ENCODE peak calls at places on chromosomes 5 and 9, in six cellular contexts. W is uterus, G is adrenal gland, Y is A549, N is heart left ventricle, X is ovary. D is an unnamed sample. For H3K9me3, the result is how much of the 10 kb centered on the place peaks cover.

GRCh38 chr9:15813076-15813475 is 260.2 kb downstream of the CCDC171 start:
- DNase-seq in N (no peak), X (no peak), Y (no peak), G (no peak), W (no peak), D (no peak)

GRCh38 chr9:36971935-36972488 is 62.1 kb downstream of the PAX5 start:
- DNase-seq in Y (no peak), N (peak), X (no peak), G (no peak), W (no peak), D (no peak)

GRCh38 chr9:13429271-13429670 is 149.8 kb upstream of the MPDZ start:
- DNase-seq in X (no peak), Y (no peak), W (no peak), G (no peak), N (no peak), D (no peak)

GRCh38 chr5:113578091-113578490 is 64.6 kb downstream of the YTHDC2 start:
- DNase-seq in N (no peak), G (no peak), W (no peak), Y (no peak), X (no peak), D (no peak)

GRCh38 chr9:136551401-136552116 is 5.7 kb upstream of the NOTCH1 start:
- DNase-seq in X (peak), N (peak), G (peak), W (peak), Y (peak), D (no peak)

GRCh38 chr5:134813407-134813806 is 32.4 kb upstream of the C5orf24 start:
- DNase-seq in X (no peak), Y (no peak), G (no peak), W (no peak), N (no peak), D (no peak)

GRCh38 chr9:119639287-119639955 is 270.2 kb upstream of the BRINP1 start:
- DNase-seq in W (no peak), G (peak), N (no peak), Y (peak), X (no peak), D (no peak)

GRCh38 chr5:171673840-171674239 is 111.8 kb upstream of the SMIM23 start:
- DNase-seq in Y (no peak), W (no peak), N (no peak), X (no peak), G (no peak), D (no peak)

GRCh38 chr9:31799953-31800609 is 584.4 kb upstream of the ACO1 start:
- DNase-seq in N (no peak), W (no peak), Y (peak), X (no peak), G (no peak), D (no peak)

GRCh38 chr9:109579191-109579948 is 81.3 kb upstream of the PTPN3 start:
- DNase-seq in W (no peak), X (no peak), G (no peak), Y (no peak), N (no peak), D (peak)

GRCh38 chr5:57338068-57338848 is 144.4 kb downstream of the ACTBL2 start:
- DNase-seq in N (no peak), G (no peak), X (no peak), W (no peak), Y (peak), D (no peak)

GRCh38 chr5:147911427-147911826 is 5.1 kb upstream of the C5orf46 start:
- DNase-seq in Y (no peak), N (peak), X (no peak), G (no peak), W (no peak), D (no peak)

GRCh38 chr5:54360089-54360488 is 49.7 kb upstream of the ARL15 start:
- DNase-seq in X (no peak), N (no peak), W (no peak), G (peak), Y (peak), D (no peak)

GRCh38 chr5:38369692-38370091 is 111.3 kb downstream of the EGFLAM start:
- DNase-seq in G (no peak), Y (no peak), X (no peak), W (no peak), N (no peak), D (no peak)

GRCh38 chr5:50352390-50352789 is 88.7 kb downstream of the EMB start:
- DNase-seq in N (no peak), W (no peak), G (no peak), Y (no peak), X (no peak), D (no peak)

GRCh38 chr5:143064207-143064606 is 294.0 kb downstream of the ARHGAP26 start:
- DNase-seq in N (no peak), G (no peak), W (no peak), Y (peak), X (no peak), D (no peak)

GRCh38 chr9:29068461-29068860 is 1495.2 kb upstream of the C9orf72 start:
- DNase-seq in X (no peak), W (no peak), G (no peak), N (no peak), Y (no peak), D (no peak)

GRCh38 chr9:34371886-34372597 is 4.7 kb downstream of the MYORG start:
- DNase-seq in G (no peak), Y (no peak), N (no peak), X (no peak), W (no peak), D (no peak)

GRCh38 chr9:61671276-61671973 is 481.6 kb downstream of the SPATA31A7 start:
- DNase-seq in G (no peak), W (peak), X (no peak), N (peak), Y (no peak), D (peak)

GRCh38 chr5:131735393-131735792 is 61.4 kb downstream of the FNIP1 start:
- DNase-seq in Y (no peak), G (no peak), X (no peak), W (no peak), N (no peak), D (no peak)

GRCh38 chr9:87422999-87423398 is 74.7 kb upstream of the DAPK1 start:
- DNase-seq in G (no peak), N (no peak), W (no peak), X (no peak), Y (no peak), D (no peak)

GRCh38 chr5:150357326-150358260 is at the start of gene TCOF1:
- DNase-seq in X (peak), N (peak), W (peak), G (peak), Y (peak), D (peak)
- TF ChIP-seq POLR2A in X (peak), N (no peak), W (peak), G (peak), Y (peak), D (no peak)

GRCh38 chr5:141127305-141127704 is 5.7 kb downstream of the PCDHB4 start:
- DNase-seq in X (no peak), G (no peak), Y (no peak), W (no peak), N (no peak), D (no peak)

GRCh38 chr5:141121985-141122384 is 367 bp downstream of the PCDHB4 start:
- DNase-seq in W (no peak), X (no peak), N (peak), Y (no peak), G (no peak), D (no peak)

DNA sequence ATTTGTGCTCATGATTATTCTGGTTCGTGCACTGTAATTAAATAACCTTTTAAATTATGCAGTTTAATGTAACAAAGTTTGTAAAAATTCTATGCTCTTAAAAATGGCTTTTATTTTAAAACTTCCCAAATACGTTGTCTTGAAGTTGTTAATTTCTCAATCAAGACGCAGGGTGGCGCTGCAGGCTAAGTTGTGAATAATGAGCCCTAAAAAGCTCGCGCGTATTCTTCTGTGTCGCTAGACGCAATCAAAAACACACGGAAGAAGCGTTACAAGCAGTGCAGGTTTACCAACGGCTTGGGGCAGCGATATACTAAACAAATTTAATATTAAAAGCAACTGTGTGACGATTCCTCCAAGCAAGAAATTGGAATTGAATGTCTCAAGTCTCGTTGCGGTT is at the start of gene PCDHB4:
- DNase-seq in G (no peak), Y (peak), X (peak), N (peak), W (peak), D (no peak)
- H3K9me3 ChIP-seq in G (under half), Y (under half), X (under half), N (under half), W (under half), D (under half)

GRCh38 chr5:78907255-78907886 is 77.7 kb downstream of the ARSB start:
- DNase-seq in W (peak), X (peak), G (no peak), Y (no peak), N (no peak), D (no peak)
- TF ChIP-seq POLR2A in W (no peak), X (no peak), G (no peak), Y (no peak), N (no peak), D (no peak)

DNA sequence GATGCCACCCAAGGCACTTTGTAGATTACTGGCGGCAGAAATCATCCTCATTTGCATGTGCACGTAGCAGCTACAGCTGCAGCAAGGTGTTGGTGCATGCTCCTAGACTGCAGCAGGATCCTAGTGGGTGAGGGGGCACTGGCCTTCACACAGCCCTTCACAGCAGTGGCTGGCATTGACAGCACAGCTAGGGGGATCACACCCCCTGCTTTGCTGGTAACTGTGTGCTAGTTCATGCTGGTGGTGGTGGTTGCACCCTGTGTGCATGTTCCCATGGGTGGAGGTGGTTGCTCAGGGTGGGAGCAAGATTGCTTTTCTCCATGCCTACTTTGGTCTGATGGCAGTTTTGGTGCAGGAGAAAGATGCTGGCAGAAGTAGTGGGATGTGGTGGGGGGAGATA is 1695.1 kb upstream of the CDH6 start:
- DNase-seq in G (no peak), X (no peak), N (no peak), Y (no peak), W (no peak), D (no peak)
- H3K9me3 ChIP-seq in G (under half), X (under half), N (half or more), Y (under half), W (under half), D (under half)

GRCh38 chr5:164362021-164362420 is 856.6 kb downstream of the MAT2B start:
- DNase-seq in N (no peak), W (no peak), Y (no peak), G (no peak), X (no peak), D (no peak)
- TF ChIP-seq POLR2A in N (no peak), W (no peak), Y (no peak), G (no peak), X (no peak), D (no peak)

D was measured in esophagus muscularis mucosa.